ENCODE peak calls at places on chromosomes 5 and 9, in seven cellular contexts. One of them, this sample, is unnamed.

GRCh38 chr5:39578887-39579497 is 154.2 kb upstream of the DAB2 start:
- DNase-seq in activated CD8-positive, alpha-beta T cell treated with anti-CD3 and anti-CD28 coated beads for 36 hours: no peak
- DNase-seq in fibroblast of villous mesenchyme: peak; percentile 52
- DNase-seq in kidney epithelial cell: no peak
- DNase-seq in left lung: no peak
- DNase-seq in tibial artery: no peak
- DNase-seq in PC-3: peak; percentile 65
- DNase-seq in this sample: no peak

GRCh38 chr5:78283105-78283504 is 11.4 kb downstream of the AP3B1 start:
- DNase-seq in PC-3: no peak
- DNase-seq in fibroblast of villous mesenchyme: no peak
- DNase-seq in tibial artery: no peak
- DNase-seq in activated CD8-positive, alpha-beta T cell treated with anti-CD3 and anti-CD28 coated beads for 36 hours: no peak
- DNase-seq in kidney epithelial cell: no peak
- DNase-seq in left lung: no peak
- DNase-seq in this sample: no peak

GRCh38 chr5:1008451-1009358 is at the start of gene NKD2:
- DNase-seq in kidney epithelial cell: no peak
- DNase-seq in PC-3: peak; percentile 38
- DNase-seq in fibroblast of villous mesenchyme: no peak
- DNase-seq in left lung: peak; percentile 30
- DNase-seq in activated CD8-positive, alpha-beta T cell treated with anti-CD3 and anti-CD28 coated beads for 36 hours: peak; percentile 53
- DNase-seq in tibial artery: peak; percentile 60
- DNase-seq in this sample: peak; percentile 23

GRCh38 chr5:10825897-10826644 is 65.0 kb upstream of the DAP start:
- DNase-seq in tibial artery: no peak
- DNase-seq in PC-3: no peak
- DNase-seq in kidney epithelial cell: no peak
- DNase-seq in left lung: no peak
- DNase-seq in activated CD8-positive, alpha-beta T cell treated with anti-CD3 and anti-CD28 coated beads for 36 hours: no peak
- DNase-seq in fibroblast of villous mesenchyme: no peak
- DNase-seq in this sample: no peak

GRCh38 chr5:135012033-135012588 is 21.9 kb downstream of the PITX1 start:
- DNase-seq in activated CD8-positive, alpha-beta T cell treated with anti-CD3 and anti-CD28 coated beads for 36 hours: no peak
- DNase-seq in left lung: no peak
- DNase-seq in tibial artery: no peak
- DNase-seq in fibroblast of villous mesenchyme: no peak
- DNase-seq in kidney epithelial cell: no peak
- DNase-seq in PC-3: no peak
- DNase-seq in this sample: no peak

GRCh38 chr9:122954253-122954691 is 13.5 kb downstream of the RABGAP1 start:
- DNase-seq in activated CD8-positive, alpha-beta T cell treated with anti-CD3 and anti-CD28 coated beads for 36 hours: no peak
- DNase-seq in tibial artery: no peak
- DNase-seq in kidney epithelial cell: no peak
- DNase-seq in left lung: no peak
- DNase-seq in PC-3: peak; percentile 63
- DNase-seq in fibroblast of villous mesenchyme: peak; percentile 48
- DNase-seq in this sample: no peak

GRCh38 chr9:105064248-105065118 is 136.5 kb upstream of the ABCA1 start:
- DNase-seq in tibial artery: peak; percentile 97
- DNase-seq in kidney epithelial cell: peak; percentile 97
- DNase-seq in PC-3: peak; percentile 77
- DNase-seq in fibroblast of villous mesenchyme: peak; percentile 99
- DNase-seq in activated CD8-positive, alpha-beta T cell treated with anti-CD3 and anti-CD28 coated beads for 36 hours: no peak
- DNase-seq in left lung: peak; percentile 95
- DNase-seq in this sample: peak; percentile 59

GRCh38 chr9:76637426-76637825 is 126.8 kb upstream of the PCA3 start:
- DNase-seq in kidney epithelial cell: no peak
- DNase-seq in PC-3: no peak
- DNase-seq in left lung: no peak
- DNase-seq in activated CD8-positive, alpha-beta T cell treated with anti-CD3 and anti-CD28 coated beads for 36 hours: no peak
- DNase-seq in tibial artery: no peak
- DNase-seq in fibroblast of villous mesenchyme: no peak
- DNase-seq in this sample: no peak

GRCh38 chr5:176737001-176737745 is 73.2 kb upstream of the UNC5A start:
- DNase-seq in fibroblast of villous mesenchyme: no peak
- DNase-seq in left lung: peak; percentile 6
- DNase-seq in tibial artery: peak; percentile 42
- DNase-seq in kidney epithelial cell: peak; percentile 34
- DNase-seq in PC-3: no peak
- DNase-seq in activated CD8-positive, alpha-beta T cell treated with anti-CD3 and anti-CD28 coated beads for 36 hours: no peak
- DNase-seq in this sample: no peak

GRCh38 chr5:142432369-142432863 is 107.6 kb upstream of the SPRY4 start:
- DNase-seq in tibial artery: no peak
- DNase-seq in PC-3: no peak
- DNase-seq in activated CD8-positive, alpha-beta T cell treated with anti-CD3 and anti-CD28 coated beads for 36 hours: peak; percentile 63
- DNase-seq in kidney epithelial cell: no peak
- DNase-seq in fibroblast of villous mesenchyme: no peak
- DNase-seq in left lung: peak; percentile 41
- DNase-seq in this sample: no peak

GRCh38 chr9:36316629-36317317 is 58.5 kb upstream of the GNE start:
- DNase-seq in activated CD8-positive, alpha-beta T cell treated with anti-CD3 and anti-CD28 coated beads for 36 hours: no peak
- DNase-seq in left lung: no peak
- DNase-seq in kidney epithelial cell: no peak
- DNase-seq in PC-3: no peak
- DNase-seq in fibroblast of villous mesenchyme: no peak
- DNase-seq in tibial artery: no peak
- DNase-seq in this sample: no peak

GRCh38 chr9:127008076-127008475 is 93.5 kb downstream of the RALGPS1 start:
- DNase-seq in fibroblast of villous mesenchyme: no peak
- DNase-seq in activated CD8-positive, alpha-beta T cell treated with anti-CD3 and anti-CD28 coated beads for 36 hours: no peak
- DNase-seq in kidney epithelial cell: no peak
- DNase-seq in tibial artery: no peak
- DNase-seq in left lung: no peak
- DNase-seq in PC-3: no peak
- DNase-seq in this sample: no peak

GRCh38 chr5:74401566-74402320 is 238.8 kb downstream of the ENC1 start:
- DNase-seq in left lung: no peak
- DNase-seq in kidney epithelial cell: peak; percentile 52
- DNase-seq in tibial artery: no peak
- DNase-seq in activated CD8-positive, alpha-beta T cell treated with anti-CD3 and anti-CD28 coated beads for 36 hours: no peak
- DNase-seq in fibroblast of villous mesenchyme: no peak
- DNase-seq in PC-3: no peak
- DNase-seq in this sample: no peak

GRCh38 chr5:74402553-74402952 is 238.0 kb downstream of the ENC1 start:
- DNase-seq in left lung: no peak
- DNase-seq in activated CD8-positive, alpha-beta T cell treated with anti-CD3 and anti-CD28 coated beads for 36 hours: no peak
- DNase-seq in fibroblast of villous mesenchyme: no peak
- DNase-seq in PC-3: no peak
- DNase-seq in kidney epithelial cell: no peak
- DNase-seq in tibial artery: no peak
- DNase-seq in this sample: no peak

GRCh38 chr5:74403771-74404170 is 236.8 kb downstream of the ENC1 start:
- DNase-seq in left lung: no peak
- DNase-seq in PC-3: no peak
- DNase-seq in kidney epithelial cell: no peak
- DNase-seq in fibroblast of villous mesenchyme: no peak
- DNase-seq in tibial artery: no peak
- DNase-seq in activated CD8-positive, alpha-beta T cell treated with anti-CD3 and anti-CD28 coated beads for 36 hours: no peak
- DNase-seq in this sample: no peak

GRCh38 chr5:74406844-74407243 is 233.7 kb downstream of the ENC1 start:
- DNase-seq in activated CD8-positive, alpha-beta T cell treated with anti-CD3 and anti-CD28 coated beads for 36 hours: no peak
- DNase-seq in kidney epithelial cell: no peak
- DNase-seq in left lung: no peak
- DNase-seq in tibial artery: peak; percentile 74
- DNase-seq in fibroblast of villous mesenchyme: no peak
- DNase-seq in PC-3: no peak
- DNase-seq in this sample: no peak

DNA sequence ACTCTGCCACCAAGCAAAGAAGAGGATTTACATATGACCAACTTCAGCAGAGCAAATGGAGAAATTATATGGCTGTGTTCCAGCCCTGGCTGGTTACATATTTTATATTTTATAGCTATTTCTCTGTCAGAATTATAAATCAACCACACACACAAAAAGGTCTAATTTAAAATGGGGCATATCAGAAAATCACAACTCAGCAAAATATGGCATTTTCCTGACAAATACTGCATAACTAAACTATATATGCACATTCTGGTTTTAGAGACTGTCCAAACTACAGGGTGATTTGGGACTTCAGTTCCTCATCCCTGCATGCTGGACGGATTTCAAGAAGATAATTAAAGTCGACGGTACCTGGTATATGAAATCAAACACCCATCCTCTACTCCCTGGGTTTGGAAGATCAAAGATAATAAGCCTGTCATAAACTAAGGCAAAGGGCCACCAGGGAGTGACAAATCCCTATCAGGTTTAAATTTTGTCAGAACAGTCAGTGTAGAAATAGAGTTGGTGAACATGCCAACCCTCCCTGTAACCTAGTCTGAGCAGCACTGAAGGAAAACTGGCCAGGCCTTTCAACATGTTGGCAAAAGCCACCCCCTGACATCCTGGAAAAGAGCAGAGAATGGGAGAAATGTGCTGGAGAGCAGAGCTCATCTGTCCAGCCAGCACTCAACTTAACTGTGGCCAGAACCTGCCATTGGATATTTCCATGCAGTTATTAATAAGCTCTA is 235.8 kb downstream of the ENC1 start:
- DNase-seq in PC-3: no peak
- DNase-seq in kidney epithelial cell: no peak
- DNase-seq in left lung: no peak
- DNase-seq in tibial artery: no peak
- DNase-seq in fibroblast of villous mesenchyme: no peak
- DNase-seq in activated CD8-positive, alpha-beta T cell treated with anti-CD3 and anti-CD28 coated beads for 36 hours: no peak
- DNase-seq in this sample: no peak
- TF ChIP-seq CTCF in PC-3: no peak
- TF ChIP-seq CTCF in kidney epithelial cell: no peak
- TF ChIP-seq CTCF in left lung: no peak
- TF ChIP-seq CTCF in tibial artery: no peak
- TF ChIP-seq CTCF in fibroblast of villous mesenchyme: no peak
- TF ChIP-seq CTCF in activated CD8-positive, alpha-beta T cell treated with anti-CD3 and anti-CD28 coated beads for 36 hours: no peak
- TF ChIP-seq CTCF in this sample: no peak

GRCh38 chr9:95126739-95127138 is 190.8 kb downstream of the FANCC start:
- DNase-seq in PC-3: no peak
- DNase-seq in kidney epithelial cell: no peak
- DNase-seq in fibroblast of villous mesenchyme: no peak
- DNase-seq in left lung: no peak
- DNase-seq in tibial artery: no peak
- DNase-seq in activated CD8-positive, alpha-beta T cell treated with anti-CD3 and anti-CD28 coated beads for 36 hours: no peak
- DNase-seq in this sample: no peak

GRCh38 chr9:95127249-95128176 is 190.0 kb downstream of the FANCC start:
- DNase-seq in fibroblast of villous mesenchyme: peak; percentile 81
- DNase-seq in left lung: peak; percentile 83
- DNase-seq in kidney epithelial cell: no peak
- DNase-seq in PC-3: peak; percentile 74
- DNase-seq in activated CD8-positive, alpha-beta T cell treated with anti-CD3 and anti-CD28 coated beads for 36 hours: peak; percentile 84
- DNase-seq in tibial artery: peak; percentile 92
- DNase-seq in this sample: peak; percentile 82

GRCh38 chr9:95125652-95126051 is 191.9 kb downstream of the FANCC start:
- DNase-seq in PC-3: no peak
- DNase-seq in fibroblast of villous mesenchyme: no peak
- DNase-seq in activated CD8-positive, alpha-beta T cell treated with anti-CD3 and anti-CD28 coated beads for 36 hours: no peak
- DNase-seq in left lung: no peak
- DNase-seq in tibial artery: no peak
- DNase-seq in kidney epithelial cell: no peak
- DNase-seq in this sample: no peak

GRCh38 chr9:95128177-95128524 is 189.4 kb downstream of the FANCC start:
- DNase-seq in kidney epithelial cell: no peak
- DNase-seq in left lung: no peak
- DNase-seq in tibial artery: no peak
- DNase-seq in activated CD8-positive, alpha-beta T cell treated with anti-CD3 and anti-CD28 coated beads for 36 hours: no peak
- DNase-seq in PC-3: no peak
- DNase-seq in fibroblast of villous mesenchyme: no peak
- DNase-seq in this sample: no peak

GRCh38 chr9:95124582-95125359 is 192.7 kb downstream of the FANCC start:
- DNase-seq in activated CD8-positive, alpha-beta T cell treated with anti-CD3 and anti-CD28 coated beads for 36 hours: no peak
- DNase-seq in PC-3: no peak
- DNase-seq in kidney epithelial cell: no peak
- DNase-seq in left lung: no peak
- DNase-seq in fibroblast of villous mesenchyme: no peak
- DNase-seq in tibial artery: no peak
- DNase-seq in this sample: no peak
- TF ChIP-seq CTCF in activated CD8-positive, alpha-beta T cell treated with anti-CD3 and anti-CD28 coated beads for 36 hours: no peak
- TF ChIP-seq CTCF in PC-3: peak; percentile 44
- TF ChIP-seq CTCF in kidney epithelial cell: peak; percentile 12
- TF ChIP-seq CTCF in left lung: no peak
- TF ChIP-seq CTCF in fibroblast of villous mesenchyme: peak; percentile 41
- TF ChIP-seq CTCF in tibial artery: peak; percentile 9
- TF ChIP-seq CTCF in this sample: no peak

DNA sequence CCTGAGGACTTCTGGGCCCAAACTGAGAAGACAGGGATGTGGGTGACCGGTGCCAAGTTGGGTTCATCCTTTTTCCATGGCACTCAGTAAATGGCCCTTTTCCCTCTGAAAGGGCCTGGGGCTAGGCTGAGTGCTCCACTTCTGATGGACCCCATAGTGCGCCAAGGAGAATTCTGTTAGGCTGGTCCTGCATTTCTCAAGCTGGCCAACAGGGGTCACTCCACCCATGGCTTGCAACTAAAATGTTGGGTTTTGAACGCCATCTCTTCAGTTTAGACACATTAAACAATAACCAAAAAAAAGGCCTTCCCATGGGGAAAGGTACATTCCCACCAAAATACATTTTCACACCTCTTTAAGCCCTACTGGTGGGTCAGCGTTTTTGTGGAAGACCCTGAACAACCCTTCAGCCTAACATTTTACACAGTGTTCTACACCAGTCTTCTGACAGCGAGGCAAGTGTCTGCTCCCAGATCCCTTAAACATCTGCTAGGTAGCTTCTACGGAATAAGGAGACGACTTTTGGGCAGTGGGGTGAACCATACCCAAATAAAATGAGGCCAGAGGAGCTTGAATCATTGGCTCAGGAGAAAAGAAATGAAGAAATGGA is 27.3 kb downstream of the CNTFR start:
- DNase-seq in activated CD8-positive, alpha-beta T cell treated with anti-CD3 and anti-CD28 coated beads for 36 hours: peak; percentile 64
- DNase-seq in fibroblast of villous mesenchyme: no peak
- DNase-seq in kidney epithelial cell: no peak
- DNase-seq in left lung: peak; percentile 4
- DNase-seq in tibial artery: no peak
- DNase-seq in PC-3: peak; percentile 18
- DNase-seq in this sample: no peak
- TF ChIP-seq CTCF in activated CD8-positive, alpha-beta T cell treated with anti-CD3 and anti-CD28 coated beads for 36 hours: peak; percentile 85
- TF ChIP-seq CTCF in fibroblast of villous mesenchyme: peak; percentile 47
- TF ChIP-seq CTCF in kidney epithelial cell: peak; percentile 62
- TF ChIP-seq CTCF in left lung: peak; percentile 27
- TF ChIP-seq CTCF in tibial artery: no peak
- TF ChIP-seq CTCF in PC-3: peak; percentile 69
- TF ChIP-seq CTCF in this sample: no peak

DNA sequence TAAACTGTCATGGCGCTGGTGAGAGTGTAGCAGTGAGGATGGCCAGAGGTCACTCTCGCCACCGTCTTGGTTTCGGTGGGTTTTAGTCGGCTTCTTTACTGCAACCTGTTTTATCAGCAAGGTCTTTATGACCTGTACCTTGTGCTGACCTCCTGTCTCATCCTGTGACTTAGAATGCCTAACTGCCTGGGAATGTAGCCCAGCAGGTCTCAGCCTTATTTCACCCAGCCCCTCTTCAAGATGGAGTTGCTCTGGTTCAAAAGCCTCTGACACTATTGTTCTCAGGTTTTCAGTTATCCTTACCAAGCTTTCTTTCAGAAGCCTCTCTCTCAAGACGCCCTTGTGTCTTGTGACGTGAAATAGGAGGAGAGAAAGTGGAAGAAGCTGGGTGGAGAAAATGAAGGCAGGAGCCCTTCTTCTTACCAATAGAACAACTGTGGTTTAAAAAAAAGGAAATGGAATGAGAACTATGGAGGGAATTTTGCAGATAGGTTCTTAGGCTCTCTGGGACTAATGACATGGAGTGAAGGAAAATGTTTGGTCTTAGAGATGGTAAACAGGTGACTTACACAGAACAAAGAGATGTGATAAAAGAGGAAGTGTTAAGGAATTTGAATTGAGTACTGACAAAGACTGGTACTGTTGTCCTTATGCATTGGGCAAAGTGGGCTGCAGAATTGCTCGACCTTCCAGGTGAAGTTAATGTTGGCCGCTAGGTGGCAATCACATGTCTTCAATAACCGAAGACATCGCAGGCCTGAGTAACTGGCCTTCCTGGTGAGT is 133.3 kb upstream of the RAI14 start:
- DNase-seq in PC-3: peak; percentile 93
- DNase-seq in fibroblast of villous mesenchyme: peak; percentile 93
- DNase-seq in activated CD8-positive, alpha-beta T cell treated with anti-CD3 and anti-CD28 coated beads for 36 hours: peak; percentile 70
- DNase-seq in tibial artery: peak; percentile 82
- DNase-seq in left lung: peak; percentile 65
- DNase-seq in kidney epithelial cell: peak; percentile 54
- DNase-seq in this sample: peak; percentile 46
- TF ChIP-seq CTCF in PC-3: peak; percentile 88
- TF ChIP-seq CTCF in fibroblast of villous mesenchyme: peak; percentile 73
- TF ChIP-seq CTCF in activated CD8-positive, alpha-beta T cell treated with anti-CD3 and anti-CD28 coated beads for 36 hours: peak; percentile 76
- TF ChIP-seq CTCF in tibial artery: peak; percentile 69
- TF ChIP-seq CTCF in left lung: peak; percentile 74
- TF ChIP-seq CTCF in kidney epithelial cell: peak; percentile 50
- TF ChIP-seq CTCF in this sample: no peak

This sample was measured in omental fat pad.